ENCODE peak calls at places on chromosomes 13 and 19, in six cellular contexts. X is EL; B is NCI-H2081 treated with DMSO at 0.1 percent for 48 hours; C is cardiac muscle cell; S is M059J; I is effector memory CD8-positive, alpha-beta T cell. E is an unnamed sample.

GRCh38 chr13:99702687-99703319 is 201.5 kb downstream of the TM9SF2 start:
- DNase-seq in B (peak), C (no peak), I (no peak), X (no peak), S (no peak), E (no peak)

GRCh38 chr13:109271061-109271460 is 515.3 kb downstream of the IRS2 start:
- DNase-seq in C (no peak), S (no peak), I (no peak), X (no peak), B (no peak), E (no peak)

GRCh38 chr13:92994056-92994455 is 232.6 kb upstream of the GPC6 start:
- DNase-seq in X (peak), B (no peak), I (no peak), C (peak), S (peak), E (no peak)

GRCh38 chr13:104431895-104432294 is 1365.7 kb upstream of the SLC10A2 start:
- DNase-seq in B (no peak), X (no peak), I (no peak), S (no peak), C (no peak), E (no peak)

GRCh38 chr13:95128045-95128643 is 173.1 kb downstream of the ABCC4 start:
- DNase-seq in S (peak), I (no peak), C (no peak), X (no peak), B (peak), E (no peak)

GRCh38 chr19:14497347-14497921 is 1.5 kb upstream of the GIPC1 start:
- DNase-seq in S (no peak), B (no peak), C (peak), I (no peak), X (no peak), E (no peak)

GRCh38 chr19:10946964-10947657 is 13.7 kb upstream of the SMARCA4 start:
- DNase-seq in C (peak), B (no peak), S (peak), I (no peak), X (peak), E (no peak)

GRCh38 chr13:111115051-111115840 is at the start of gene ARHGEF7:
- DNase-seq in I (no peak), B (no peak), X (peak), C (no peak), S (no peak), E (no peak)

GRCh38 chr13:101511766-101512165 is 59.3 kb downstream of the ITGBL1 start:
- DNase-seq in B (no peak), C (no peak), I (no peak), X (no peak), S (peak), E (no peak)

GRCh38 chr19:41511628-41512027 is 64.3 kb upstream of the CEACAM21 start:
- DNase-seq in I (no peak), X (no peak), B (no peak), S (no peak), C (no peak), E (no peak)

GRCh38 chr19:40139533-40140287 is 49.0 kb upstream of the ZNF780A start:
- DNase-seq in I (peak), B (peak), C (peak), S (peak), X (peak), E (no peak)

GRCh38 chr13:41827507-41828213 is 133.2 kb downstream of the VWA8 start:
- DNase-seq in S (peak), B (no peak), I (no peak), X (peak), C (peak), E (no peak)

GRCh38 chr13:30047154-30047874 is 196.9 kb upstream of the UBL3 start:
- DNase-seq in B (no peak), I (no peak), S (peak), C (peak), X (no peak), E (no peak)